ENCODE peak calls at places on chromosomes 11 and 22, in ten cellular contexts. I is CD8-positive, alpha-beta T cell; S is substantia nigra; D is activated CD4-positive, alpha-beta T cell treated with anti-CD3 and anti-CD28 coated beads for 4 hours; T is naive thymus-derived CD8-positive, alpha-beta T cell; U is T1000; K is stimulated activated effector memory CD8-positive, alpha-beta T cell treated with anti-CD3 and anti-CD28 coated beads, Interleukin-12 subunit alpha, Interleukin-12 subunit beta, amount 100 ng/mL, for 72 hours; R is nephron progenitor cell; X is Ammon's horn; F is EH. Q is an unnamed sample.

GRCh38 chr11:640021-640706 is 3.1 kb downstream of the DRD4 start:
- DNase-seq in F (no peak), R (no peak), D (no peak), X (no peak), I (no peak), T (no peak), S (no peak), K (no peak), U (no peak), Q (no peak)

GRCh38 chr11:66717925-66718319 is 11.1 kb downstream of the SPTBN2 start:
- DNase-seq in I (no peak), F (no peak), T (no peak), R (no peak), S (no peak), X (no peak), D (no peak), K (no peak), U (no peak), Q (no peak)

GRCh38 chr22:19292262-19293230 is 1.0 kb upstream of the CLTCL1 start:
- DNase-seq in U (no peak), I (no peak), R (peak; percentile 6), T (no peak), X (peak; percentile 36), D (no peak), F (no peak), S (no peak), K (no peak), Q (no peak)

GRCh38 chr11:115552151-115552550 is 47.9 kb upstream of the CADM1 start:
- DNase-seq in X (no peak), R (no peak), S (no peak), F (no peak), K (no peak), D (no peak), T (no peak), U (no peak), I (no peak), Q (no peak)

GRCh38 chr11:122642472-122642922 is 13.0 kb upstream of the UBASH3B start:
- DNase-seq in F (peak; percentile 96), R (no peak), D (no peak), I (no peak), X (no peak), S (no peak), K (no peak), U (peak; percentile 46), T (no peak), Q (no peak)

GRCh38 chr22:17831527-17832251 is 57.4 kb upstream of the BID start:
- DNase-seq in X (no peak), K (no peak), I (no peak), U (no peak), R (no peak), T (no peak), D (no peak), S (no peak), F (no peak), Q (no peak)

GRCh38 chr22:22933807-22934542 is 46.4 kb downstream of the IGLL5 start:
- DNase-seq in T (no peak), U (no peak), I (no peak), R (no peak), F (no peak), S (no peak), K (no peak), D (no peak), X (no peak), Q (no peak)

GRCh38 chr11:121476379-121477032 is 23.7 kb upstream of the SORL1-AS1 start:
- DNase-seq in I (no peak), D (no peak), T (no peak), K (no peak), U (no peak), S (no peak), R (no peak), X (no peak), F (no peak), Q (no peak)

GRCh38 chr11:11186249-11186648 is 166.8 kb downstream of the CSNK2A3 start:
- DNase-seq in I (no peak), R (no peak), F (no peak), D (no peak), S (no peak), T (no peak), U (no peak), K (no peak), X (no peak), Q (no peak)

GRCh38 chr11:96424693-96425092 is 34.9 kb downstream of the JRKL start:
- DNase-seq in D (no peak), I (no peak), S (no peak), U (no peak), K (no peak), F (peak; percentile 61), X (no peak), R (no peak), T (no peak), Q (no peak)

GRCh38 chr11:107619926-107620325 is 29.0 kb downstream of the ELMOD1 start:
- DNase-seq in S (no peak), X (no peak), R (no peak), D (no peak), I (no peak), F (no peak), T (no peak), K (no peak), U (no peak), Q (peak; percentile 71)

GRCh38 chr11:107468596-107468995 is 11.0 kb upstream of the CWF19L2 start:
- DNase-seq in X (no peak), K (no peak), I (no peak), F (peak; percentile 19), S (no peak), U (no peak), D (no peak), T (no peak), R (no peak), Q (no peak)

GRCh38 chr11:34585870-34586654 is 34.8 kb upstream of the EHF start:
- DNase-seq in T (peak; percentile 51), U (no peak), I (no peak), K (no peak), F (peak; percentile 62), X (peak; percentile 59), R (no peak), S (no peak), D (no peak), Q (peak; percentile 74)

GRCh38 chr22:43566561-43567332 is 154.9 kb downstream of the MPPED1 start:
- DNase-seq in F (no peak), X (no peak), T (no peak), R (no peak), U (no peak), I (no peak), D (no peak), K (peak; percentile 22), S (no peak), Q (no peak)

GRCh38 chr11:61153593-61154090 is 7.6 kb downstream of the VPS37C start:
- DNase-seq in I (no peak), D (no peak), K (no peak), S (no peak), X (no peak), U (no peak), T (no peak), F (no peak), R (no peak), Q (no peak)

GRCh38 chr11:36165638-36166389 is 123.4 kb downstream of the COMMD9 start:
- DNase-seq in S (no peak), K (no peak), I (no peak), R (no peak), U (no peak), D (no peak), T (no peak), F (peak; percentile 7), X (no peak), Q (no peak)

GRCh38 chr11:114026355-114026754 is 33.2 kb upstream of the ZBTB16 start:
- DNase-seq in U (no peak), X (no peak), F (peak; percentile 9), K (no peak), R (no peak), I (no peak), S (no peak), D (no peak), T (peak; percentile 35), Q (no peak)

GRCh38 chr11:17208257-17208999 is 642 bp upstream of the PIK3C2A start:
- DNase-seq in I (peak; percentile 27), S (no peak), T (peak; percentile 56), R (no peak), D (peak; percentile 48), X (peak; percentile 56), F (peak; percentile 60), U (peak; percentile 10), K (no peak), Q (peak; percentile 71)

GRCh38 chr11:110366234-110366633 is 63.5 kb upstream of the FDX1 start:
- DNase-seq in D (no peak), T (no peak), X (peak; percentile 32), U (no peak), I (no peak), S (no peak), R (no peak), K (no peak), F (peak; percentile 42), Q (no peak)

GRCh38 chr11:298406-299065 is 790 bp downstream of the IFITM5 start:
- DNase-seq in S (no peak), X (no peak), I (no peak), K (no peak), U (no peak), F (no peak), T (no peak), D (peak; percentile 10), R (no peak), Q (no peak)

GRCh38 chr22:41826430-41827383 is 6.2 kb upstream of the SREBF2 start:
- DNase-seq in K (no peak), S (no peak), X (no peak), R (peak; percentile 26), T (no peak), F (no peak), D (no peak), U (no peak), I (no peak), Q (no peak)

GRCh38 chr22:30252411-30253204 is 6.0 kb upstream of the LIF start:
- DNase-seq in K (no peak), D (no peak), T (no peak), X (no peak), I (no peak), S (no peak), R (no peak), U (no peak), F (no peak), Q (no peak)

GRCh38 chr11:75631086-75631694 is 37.6 kb downstream of the MAP6 start:
- DNase-seq in X (no peak), K (no peak), I (no peak), S (no peak), D (no peak), F (peak; percentile 12), U (no peak), T (no peak), R (peak; percentile 13), Q (no peak)

GRCh38 chr11:121671276-121672168 is 218.8 kb upstream of the SORL1-AS1 start:
- DNase-seq in R (no peak), I (no peak), U (no peak), X (peak; percentile 69), K (no peak), F (peak; percentile 17), D (no peak), S (no peak), T (no peak), Q (peak; percentile 65)

GRCh38 chr11:19846654-19847330 is 134.2 kb downstream of the NAV2 start:
- DNase-seq in K (no peak), D (no peak), U (no peak), I (no peak), R (no peak), S (no peak), X (peak; percentile 41), T (no peak), F (no peak), Q (peak; percentile 49)

GRCh38 chr22:24429411-24430365 is 2.3 kb downstream of the ADORA2A start:
- DNase-seq in U (no peak), T (peak; percentile 47), K (no peak), S (no peak), D (peak; percentile 56), R (peak; percentile 43), F (peak; percentile 49), X (no peak), I (no peak), Q (no peak)

GRCh38 chr11:72814139-72814830 is at the start of gene ATG16L2:
- DNase-seq in R (peak; percentile 91), X (peak; percentile 89), K (peak; percentile 97), T (peak; percentile 93), U (peak; percentile 79), D (peak; percentile 90), I (peak; percentile 86), S (peak; percentile 78), F (peak; percentile 85), Q (peak; percentile 91)

GRCh38 chr11:85196955-85197354 is 430.2 kb downstream of the DLG2 start:
- DNase-seq in T (no peak), R (no peak), X (no peak), S (no peak), F (no peak), I (no peak), D (no peak), U (no peak), K (no peak), Q (no peak)